ENCODE peak calls at places on chromosome 22, in seven cellular contexts. K, P, W, Y, T, V and G are unnamed samples.

GRCh38 chr22:19767427-19768380 is 7.1 kb downstream of the TBX1 start:
- DNase-seq in K (no peak), P (no peak), W (no peak), Y (no peak), T (no peak), V (no peak), G (no peak)

GRCh38 chr22:46065733-46066454 is 84.4 kb upstream of the PPARA start:
- DNase-seq in K (no peak), P (no peak), W (no peak), Y (no peak), T (no peak), V (no peak), G (no peak)

GRCh38 chr22:35972559-35972958 is 56.1 kb downstream of the RBFOX2 start:
- DNase-seq in K (no peak), P (no peak), W (no peak), Y (no peak), T (no peak), V (peak), G (no peak)

GRCh38 chr22:31160328-31160978 is 471 bp downstream of the RNF185 start:
- DNase-seq in K (no peak), P (no peak), W (no peak), Y (peak), T (no peak), V (no peak), G (no peak)

GRCh38 chr22:40855960-40856512 is 403 bp downstream of the ST13 start:
- DNase-seq in K (peak), P (no peak), W (peak), Y (peak), T (no peak), V (no peak), G (no peak)

GRCh38 chr22:35685731-35686130 is 31.9 kb upstream of the APOL5 start:
- DNase-seq in K (peak), P (no peak), W (no peak), Y (peak), T (no peak), V (no peak), G (no peak)

GRCh38 chr22:45717787-45718186 is 46.2 kb downstream of the ATXN10 start:
- DNase-seq in K (no peak), P (no peak), W (no peak), Y (peak), T (no peak), V (no peak), G (peak)

GRCh38 chr22:28669388-28669787 is 10.3 kb downstream of the TTC28 start:
- DNase-seq in K (no peak), P (no peak), W (no peak), Y (no peak), T (no peak), V (no peak), G (no peak)

GRCh38 chr22:38843716-38844660 is at the start of gene NPTXR:
- DNase-seq in K (no peak), P (no peak), W (no peak), Y (peak), T (peak), V (no peak), G (no peak)

GRCh38 chr22:29265929-29266328 is 1.9 kb downstream of the RHBDD3 start:
- DNase-seq in K (no peak), P (no peak), W (no peak), Y (no peak), T (peak), V (no peak), G (no peak)

GRCh38 chr22:33920927-33921575 is 775 bp upstream of the LARGE1 start:
- DNase-seq in K (peak), P (peak), W (peak), Y (peak), T (peak), V (peak), G (no peak)

GRCh38 chr22:27537481-27537891 is 264.1 kb downstream of the MN1 start:
- DNase-seq in K (no peak), P (no peak), W (no peak), Y (no peak), T (peak), V (no peak), G (no peak)

GRCh38 chr22:38850941-38851849 is 7.4 kb upstream of the NPTXR start:
- DNase-seq in K (peak), P (no peak), W (no peak), Y (peak), T (no peak), V (no peak), G (peak)

GRCh38 chr22:49797706-49798105 is 30.0 kb downstream of the BRD1 start:
- DNase-seq in K (no peak), P (no peak), W (no peak), Y (no peak), T (no peak), V (no peak), G (no peak)

GRCh38 chr22:38554281-38554680 is 15.7 kb downstream of the DMC1 start:
- DNase-seq in K (no peak), P (no peak), W (no peak), Y (peak), T (no peak), V (peak), G (no peak)

GRCh38 chr22:38444783-38445182 is 10.2 kb downstream of the KCNJ4 start:
- DNase-seq in K (no peak), P (no peak), W (no peak), Y (no peak), T (no peak), V (no peak), G (no peak)

GRCh38 chr22:30325724-30326703 is 727 bp downstream of the TBC1D10A start:
- DNase-seq in K (no peak), P (no peak), W (no peak), Y (no peak), T (no peak), V (no peak), G (no peak)

GRCh38 chr22:28072066-28072465 is 153.0 kb upstream of the PITPNB start:
- DNase-seq in K (no peak), P (no peak), W (no peak), Y (peak), T (no peak), V (no peak), G (no peak)

GRCh38 chr22:49769691-49770315 is 57.9 kb downstream of the BRD1 start:
- DNase-seq in K (no peak), P (no peak), W (no peak), Y (no peak), T (peak), V (no peak), G (no peak)

GRCh38 chr22:35397095-35397904 is 2.6 kb upstream of the MCM5 start:
- DNase-seq in K (no peak), P (no peak), W (no peak), Y (peak), T (peak), V (no peak), G (peak)

GRCh38 chr22:40009231-40009769 is 14.5 kb downstream of the FAM83F start:
- DNase-seq in K (peak), P (no peak), W (no peak), Y (peak), T (no peak), V (no peak), G (no peak)

GRCh38 chr22:22469527-22469926 is 39.0 kb downstream of the ZNF280B start:
- DNase-seq in K (no peak), P (no peak), W (no peak), Y (no peak), T (no peak), V (no peak), G (no peak)
- H3K4me3 ChIP-seq in K (no peak), P (no peak), W (no peak), Y (no peak), T (no peak), V (no peak), G (no peak)

GRCh38 chr22:37001826-37002225 is 17.4 kb downstream of the TST start:
- DNase-seq in K (no peak), P (no peak), W (no peak), Y (no peak), T (no peak), V (no peak), G (no peak)

GRCh38 chr22:37002633-37003032 is 16.6 kb downstream of the TST start:
- DNase-seq in K (no peak), P (no peak), W (no peak), Y (no peak), T (no peak), V (no peak), G (no peak)

GRCh38 chr22:37000676-37001534 is 18.3 kb downstream of the TST start:
- DNase-seq in K (no peak), P (no peak), W (no peak), Y (no peak), T (no peak), V (no peak), G (no peak)

GRCh38 chr22:36999463-36999862 is 19.8 kb downstream of the TST start:
- DNase-seq in K (no peak), P (no peak), W (no peak), Y (no peak), T (no peak), V (no peak), G (no peak)

GRCh38 chr22:36998620-36999351 is 20.5 kb downstream of the TST start:
- DNase-seq in K (no peak), P (no peak), W (no peak), Y (peak), T (no peak), V (no peak), G (no peak)
- TF ChIP-seq CTCF in K (peak), P (no peak), W (peak), Y (no peak), T (no peak), V (no peak), G (peak)

DNA sequence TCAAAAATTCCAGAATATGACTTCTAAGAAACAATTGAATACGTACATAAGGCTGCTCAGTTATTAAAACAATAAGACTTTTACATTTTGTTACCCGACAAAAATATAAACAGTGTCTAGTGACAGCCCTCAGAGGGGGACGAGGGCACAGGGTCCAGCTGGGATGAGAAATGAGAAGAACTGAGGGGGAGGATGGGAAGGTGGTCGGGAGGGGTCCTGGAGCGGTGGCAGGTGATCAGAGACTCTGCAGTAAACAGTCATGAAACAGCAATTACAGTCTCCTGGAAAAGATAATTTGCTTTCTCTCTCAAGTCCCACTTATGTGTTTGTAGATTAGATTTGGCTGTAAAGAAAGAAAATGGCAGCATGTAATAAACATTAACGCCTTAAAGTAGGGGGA is 56.0 kb downstream of the PACSIN2 start:
- DNase-seq in K (no peak), P (no peak), W (no peak), Y (no peak), T (no peak), V (no peak), G (no peak)
- H3K4me3 ChIP-seq in K (no peak), P (peak), W (no peak), Y (no peak), T (no peak), V (no peak), G (peak)

GRCh38 chr22:24402460-24403192 is 24.8 kb upstream of the ADORA2A start:
- DNase-seq in K (peak), P (peak), W (no peak), Y (peak), T (peak), V (peak), G (peak)
- TF ChIP-seq CTCF in K (no peak), P (no peak), W (no peak), Y (no peak), T (no peak), V (no peak), G (no peak)

DNA sequence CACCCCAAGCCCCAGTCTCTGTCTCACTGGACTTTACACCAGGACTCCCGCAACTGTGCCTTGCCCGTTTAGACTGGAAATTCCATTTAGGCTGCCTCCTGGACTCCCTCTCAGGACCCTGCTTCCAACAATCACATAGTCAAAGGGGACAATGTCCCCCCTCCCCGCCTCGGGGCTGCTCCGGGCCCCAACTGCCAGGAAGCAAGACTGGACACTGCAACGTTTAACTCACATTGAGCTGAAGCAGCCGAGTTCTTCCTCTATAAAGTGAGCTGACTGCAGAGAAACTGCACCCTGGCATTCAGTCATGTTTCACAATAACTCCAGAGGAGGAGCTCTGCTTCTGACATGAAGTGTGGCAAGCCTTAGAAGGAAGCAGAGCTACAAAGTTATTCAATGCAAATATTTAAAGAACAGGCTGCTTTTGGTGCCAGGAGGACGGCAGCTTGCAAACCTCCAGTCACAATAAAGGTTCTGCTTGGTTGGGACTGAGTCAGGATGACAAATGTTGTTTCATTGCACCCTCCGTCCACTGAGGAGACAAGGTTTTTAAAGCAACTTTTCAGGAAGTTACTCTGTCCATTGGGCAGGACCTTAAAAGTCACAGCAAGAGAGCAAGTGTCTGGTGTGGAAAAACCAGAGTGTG is 19.9 kb downstream of the PACSIN2 start:
- DNase-seq in K (peak), P (peak), W (peak), Y (peak), T (no peak), V (no peak), G (peak)
- H3K4me3 ChIP-seq in K (peak), P (peak), W (no peak), Y (peak), T (no peak), V (no peak), G (peak)

GRCh38 chr22:44311104-44311854 is 1.5 kb downstream of the SHISAL1 start:
- DNase-seq in K (no peak), P (no peak), W (no peak), Y (no peak), T (no peak), V (no peak), G (no peak)
- TF ChIP-seq CTCF in K (peak), P (no peak), W (peak), Y (peak), T (no peak), V (no peak), G (no peak)

DNA sequence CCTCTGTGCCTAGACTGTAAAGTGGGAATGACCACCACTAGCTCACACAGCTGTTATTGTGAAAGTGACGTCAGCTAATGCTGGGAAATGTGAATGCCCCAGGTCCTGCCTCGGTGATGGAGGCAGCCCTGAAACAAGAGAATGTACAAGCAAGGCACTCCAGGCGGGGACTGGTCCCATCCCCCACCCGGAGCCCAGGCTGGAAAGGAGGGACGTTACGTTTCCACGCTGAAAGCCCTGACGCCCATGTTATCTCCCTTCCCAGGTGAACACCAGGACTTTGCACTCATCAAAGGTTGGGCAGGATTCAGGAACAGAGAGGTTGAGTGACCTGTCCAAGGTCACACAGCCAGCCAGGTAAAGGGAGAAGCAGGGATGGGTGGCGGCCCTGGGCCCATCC is 784 bp downstream of the SULT4A1 start:
- DNase-seq in K (no peak), P (no peak), W (no peak), Y (peak), T (peak), V (no peak), G (no peak)
- H3K4me3 ChIP-seq in K (peak), P (no peak), W (no peak), Y (peak), T (no peak), V (no peak), G (peak)

GRCh38 chr22:47967841-47968240 is 1205.4 kb downstream of the TBC1D22A start:
- DNase-seq in K (no peak), P (no peak), W (no peak), Y (no peak), T (no peak), V (no peak), G (no peak)

GRCh38 chr22:47965066-47965465 is 1202.6 kb downstream of the TBC1D22A start:
- DNase-seq in K (no peak), P (no peak), W (no peak), Y (no peak), T (no peak), V (no peak), G (no peak)

GRCh38 chr22:47966316-47966715 is 1203.9 kb downstream of the TBC1D22A start:
- DNase-seq in K (no peak), P (no peak), W (no peak), Y (no peak), T (no peak), V (no peak), G (no peak)

GRCh38 chr22:47963660-47964059 is 1201.2 kb downstream of the TBC1D22A start:
- DNase-seq in K (no peak), P (no peak), W (no peak), Y (no peak), T (no peak), V (no peak), G (no peak)

DNA sequence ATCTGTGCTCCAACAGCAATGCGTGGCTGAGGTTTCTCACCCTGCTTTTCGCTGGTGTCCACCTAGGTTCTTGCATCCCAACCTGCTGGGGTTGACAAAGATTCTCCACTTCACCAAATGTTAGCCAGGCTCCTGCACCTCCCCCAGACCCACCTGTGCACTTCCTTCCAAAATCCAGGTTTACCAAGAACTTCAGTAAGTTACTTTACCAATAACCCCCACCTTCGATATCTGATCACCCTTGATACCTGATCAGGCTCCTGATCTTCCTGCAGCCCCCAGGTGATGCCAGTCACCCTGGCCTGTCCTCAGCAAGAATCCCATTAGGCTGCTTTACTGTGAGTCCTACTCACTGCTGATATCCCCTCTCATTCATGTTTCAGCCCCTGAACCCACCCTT is 1203.4 kb downstream of the TBC1D22A start:
- DNase-seq in K (no peak), P (no peak), W (no peak), Y (no peak), T (no peak), V (no peak), G (no peak)
- TF ChIP-seq CTCF in K (no peak), P (no peak), W (no peak), Y (no peak), T (no peak), V (no peak), G (no peak)